ENCODE peak calls at places on chromosomes 2 and 18, in seven cellular contexts. Y is A549, I is body of pancreas, O is sigmoid colon, Q is lung, J is HCT116, P is dorsolateral prefrontal cortex. E is an unnamed sample.

GRCh38 chr2:239630618-239631286 is 229.9 kb upstream of the HDAC4 start:
- DNase-seq in Y (peak), J (no peak), Q (no peak), P (peak), I (no peak), O (no peak), E (no peak)

GRCh38 chr2:41840702-41841551 is 206.9 kb upstream of the PKDCC start:
- DNase-seq in I (peak), Q (peak), Y (peak), O (peak), J (peak), P (peak), E (peak)

GRCh38 chr2:199458017-199458805 is 472 bp upstream of the SATB2 start:
- DNase-seq in I (no peak), Q (no peak), P (no peak), O (peak), Y (peak), J (peak), E (no peak)

GRCh38 chr2:64852771-64853241 is 136.4 kb upstream of the SLC1A4 start:
- DNase-seq in Y (no peak), O (no peak), Q (no peak), I (peak), J (no peak), P (no peak), E (no peak)

GRCh38 chr2:45120546-45120945 is 111.3 kb upstream of the SIX2 start:
- DNase-seq in J (no peak), Q (no peak), I (no peak), Y (no peak), P (no peak), O (no peak), E (no peak)

GRCh38 chr2:228507231-228507824 is 325.8 kb upstream of the SPHKAP start:
- DNase-seq in O (no peak), I (no peak), Q (no peak), Y (no peak), J (no peak), P (no peak), E (no peak)

GRCh38 chr2:32925283-32925682 is 21.5 kb upstream of the LTBP1 start:
- DNase-seq in Q (no peak), O (no peak), P (peak), Y (no peak), J (no peak), I (no peak), E (no peak)

GRCh38 chr2:46177461-46178089 is 119.6 kb upstream of the EPAS1 start:
- DNase-seq in Q (no peak), P (no peak), Y (no peak), I (no peak), J (no peak), O (peak), E (no peak)

GRCh38 chr2:140122001-140122400 is 1341.8 kb upstream of the NXPH2 start:
- DNase-seq in Y (no peak), I (no peak), O (no peak), J (no peak), P (no peak), Q (no peak), E (no peak)

GRCh38 chr18:62357079-62357719 is 32.1 kb downstream of the TNFRSF11A start:
- DNase-seq in Q (no peak), P (no peak), O (no peak), Y (no peak), I (no peak), J (no peak), E (no peak)

GRCh38 chr2:236321430-236321829 is 57.2 kb upstream of the ASB18 start:
- DNase-seq in J (no peak), Y (no peak), O (no peak), Q (no peak), P (peak), I (no peak), E (no peak)

GRCh38 chr2:72027426-72028161 is 120.1 kb downstream of the CYP26B1 start:
- DNase-seq in Y (no peak), J (no peak), I (no peak), P (no peak), Q (peak), O (no peak), E (peak)

GRCh38 chr2:96558061-96558460 is 21.5 kb downstream of the ARID5A start:
- DNase-seq in J (no peak), Y (no peak), P (no peak), I (no peak), Q (no peak), O (no peak), E (no peak)

GRCh38 chr18:56256659-56257058 is 381.7 kb downstream of the TXNL1 start:
- DNase-seq in Y (no peak), I (no peak), Q (no peak), J (no peak), P (no peak), O (no peak), E (no peak)

GRCh38 chr18:11587432-11587831 is 22.0 kb upstream of the SLC35G4 start:
- DNase-seq in I (no peak), O (no peak), Q (no peak), J (no peak), Y (no peak), P (no peak), E (no peak)

GRCh38 chr2:197806317-197806633 is 1.9 kb downstream of the PLCL1 start:
- DNase-seq in P (no peak), J (no peak), Y (no peak), I (no peak), Q (no peak), O (no peak), E (no peak)

GRCh38 chr2:117835990-117836760 is 21.7 kb downstream of the DDX18 start:
- DNase-seq in I (peak), O (peak), P (peak), Y (peak), Q (peak), J (no peak), E (peak)

DNA sequence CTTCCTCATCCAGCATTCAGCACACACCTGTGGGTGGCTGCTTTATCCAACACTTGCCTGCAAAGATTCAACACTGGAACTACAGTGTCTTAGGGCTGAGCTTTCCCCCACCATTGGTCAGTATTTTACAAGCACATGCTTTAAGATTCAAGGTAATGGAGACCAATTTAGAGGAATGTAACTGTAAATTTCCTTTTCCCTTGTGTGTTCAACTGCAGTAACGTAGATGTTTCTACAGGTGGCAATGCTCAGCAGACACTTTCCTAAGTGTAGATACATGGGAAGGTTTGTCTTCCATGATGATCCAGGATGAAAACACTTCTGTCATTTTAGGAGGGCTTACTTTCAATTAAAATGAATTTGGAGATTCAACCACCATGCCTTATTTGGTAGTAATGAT is 143.6 kb upstream of the PXDN start:
- DNase-seq in O (no peak), J (peak), I (no peak), Y (peak), Q (no peak), P (no peak), E (no peak)
- TF ChIP-seq CTCF in O (no peak), J (no peak), I (peak), Y (peak), Q (no peak), P (no peak), E (no peak)

GRCh38 chr2:85852078-85852790 is 36.6 kb downstream of the ST3GAL5 start:
- DNase-seq in Y (no peak), O (no peak), I (no peak), Q (no peak), P (no peak), J (no peak), E (peak)

GRCh38 chr2:85852979-85853498 is 35.8 kb downstream of the ST3GAL5 start:
- DNase-seq in Q (no peak), Y (no peak), P (no peak), J (no peak), I (peak), O (no peak), E (peak)

GRCh38 chr2:85853499-85854165 is 35.2 kb downstream of the ST3GAL5 start:
- DNase-seq in J (no peak), Q (no peak), P (no peak), O (no peak), Y (no peak), I (no peak), E (no peak)

GRCh38 chr2:85854897-85855296 is 33.9 kb downstream of the ST3GAL5 start:
- DNase-seq in P (no peak), Y (no peak), Q (no peak), I (no peak), O (no peak), J (no peak), E (peak)

GRCh38 chr2:85854166-85854509 is 34.7 kb downstream of the ST3GAL5 start:
- DNase-seq in Y (no peak), O (no peak), I (no peak), J (no peak), P (no peak), Q (no peak), E (peak)
- H3K4me3 ChIP-seq in Y (no peak), O (no peak), I (no peak), J (no peak), P (no peak), Q (no peak), E (no peak)

GRCh38 chr2:150169230-150169629 is 318.2 kb downstream of the RND3 start:
- DNase-seq in O (peak), Q (no peak), J (no peak), I (peak), P (no peak), Y (no peak), E (peak)
- H3K27ac ChIP-seq in O (peak), Q (no peak), J (no peak), I (peak), P (no peak), Y (peak), E (no peak)

GRCh38 chr2:230865766-230866703 is 1.3 kb downstream of the ITM2C start:
- DNase-seq in P (peak), Q (no peak), Y (no peak), I (peak), J (no peak), O (no peak), E (no peak)
- TF ChIP-seq CTCF in P (no peak), Q (no peak), Y (no peak), I (no peak), J (no peak), O (no peak), E (no peak)

GRCh38 chr2:191265311-191266170 is 20.3 kb downstream of the MYO1B start:
- DNase-seq in Q (no peak), I (no peak), J (no peak), Y (no peak), P (no peak), O (no peak), E (no peak)
- H3K4me3 ChIP-seq in Q (no peak), I (no peak), J (no peak), Y (no peak), P (no peak), O (no peak), E (no peak)